ENCODE peak calls at places on chromosomes 1 and 21, in four cellular contexts. One of them, this sample, is unnamed.

GRCh38 chr1:2194319-2194897 is at the start of gene FAAP20:
- DNase-seq in HepG2: peak
- DNase-seq in K562: peak
- DNase-seq in GM12878: no peak
- DNase-seq in this sample: peak

GRCh38 chr1:2358651-2359640 is 32.4 kb downstream of the MORN1 start:
- DNase-seq in HepG2: no peak
- DNase-seq in GM12878: no peak
- DNase-seq in K562: no peak
- DNase-seq in this sample: no peak

GRCh38 chr1:2070800-2071530 is 20.8 kb downstream of the PRKCZ start:
- DNase-seq in GM12878: no peak
- DNase-seq in HepG2: no peak
- DNase-seq in K562: no peak
- DNase-seq in this sample: no peak

GRCh38 chr21:34202553-34203332 is 129.4 kb downstream of the MRPS6 start:
- DNase-seq in GM12878: no peak
- DNase-seq in HepG2: no peak
- DNase-seq in K562: no peak
- DNase-seq in this sample: peak

GRCh38 chr1:197391303-197392226 is 123.5 kb downstream of the CRB1 start:
- DNase-seq in GM12878: no peak
- DNase-seq in K562: peak
- DNase-seq in HepG2: no peak
- DNase-seq in this sample: no peak

GRCh38 chr1:239306426-239306825 is 79.9 kb upstream of the CHRM3 start:
- DNase-seq in HepG2: no peak
- DNase-seq in GM12878: no peak
- DNase-seq in K562: no peak
- DNase-seq in this sample: peak

GRCh38 chr1:30955448-30956015 is 47.0 kb upstream of the SDC3 start:
- DNase-seq in GM12878: no peak
- DNase-seq in HepG2: no peak
- DNase-seq in K562: no peak
- DNase-seq in this sample: no peak

GRCh38 chr1:58870298-58870676 is 86.4 kb upstream of the JUN start:
- DNase-seq in K562: no peak
- DNase-seq in HepG2: no peak
- DNase-seq in GM12878: no peak
- DNase-seq in this sample: no peak

GRCh38 chr1:29695809-29696208 is 459.5 kb downstream of the PTPRU start:
- DNase-seq in K562: no peak
- DNase-seq in GM12878: no peak
- DNase-seq in HepG2: no peak
- DNase-seq in this sample: no peak

GRCh38 chr1:114482585-114482984 is 28.4 kb downstream of the TRIM33 start:
- DNase-seq in K562: no peak
- DNase-seq in GM12878: no peak
- DNase-seq in HepG2: no peak
- DNase-seq in this sample: no peak

GRCh38 chr1:99685516-99686180 is 39.7 kb downstream of the PALMD start:
- DNase-seq in HepG2: peak
- DNase-seq in K562: peak
- DNase-seq in GM12878: peak
- DNase-seq in this sample: peak

GRCh38 chr1:203644661-203645510 is 18.3 kb downstream of the ATP2B4 start:
- DNase-seq in GM12878: no peak
- DNase-seq in K562: no peak
- DNase-seq in HepG2: no peak
- DNase-seq in this sample: no peak

GRCh38 chr1:32874860-32875793 is 4.4 kb upstream of the FNDC5 start:
- DNase-seq in HepG2: no peak
- DNase-seq in GM12878: no peak
- DNase-seq in K562: no peak
- DNase-seq in this sample: no peak

GRCh38 chr21:31182231-31183129 is 144.2 kb upstream of the KRTAP19-8 start:
- DNase-seq in K562: no peak
- DNase-seq in HepG2: no peak
- DNase-seq in GM12878: no peak
- DNase-seq in this sample: no peak

GRCh38 chr1:221188531-221188930 is 309.3 kb downstream of the HLX start:
- DNase-seq in GM12878: no peak
- DNase-seq in HepG2: no peak
- DNase-seq in K562: no peak
- DNase-seq in this sample: no peak

GRCh38 chr1:194367121-194367520 is 1180.7 kb upstream of the B3GALT2 start:
- DNase-seq in K562: no peak
- DNase-seq in HepG2: no peak
- DNase-seq in GM12878: no peak
- DNase-seq in this sample: no peak

GRCh38 chr1:145823565-145824498 is at the start of the genes POLR3C and RNF115:
- DNase-seq in K562: peak
- DNase-seq in HepG2: peak
- DNase-seq in GM12878: peak
- DNase-seq in this sample: peak
- TF ChIP-seq POLR2AphosphoS5 in K562: peak
- TF ChIP-seq POLR2AphosphoS5 in HepG2: peak
- TF ChIP-seq POLR2AphosphoS5 in GM12878: peak
- TF ChIP-seq POLR2AphosphoS5 in this sample: peak

GRCh38 chr1:96238426-96238825 is 483.2 kb upstream of the PTBP2 start:
- DNase-seq in HepG2: no peak
- DNase-seq in K562: no peak
- DNase-seq in GM12878: no peak
- DNase-seq in this sample: no peak

GRCh38 chr1:96233422-96233821 is 488.2 kb upstream of the PTBP2 start:
- DNase-seq in K562: no peak
- DNase-seq in GM12878: no peak
- DNase-seq in HepG2: no peak
- DNase-seq in this sample: no peak

GRCh38 chr1:96236156-96236739 is 485.3 kb upstream of the PTBP2 start:
- DNase-seq in HepG2: peak
- DNase-seq in GM12878: no peak
- DNase-seq in K562: peak
- DNase-seq in this sample: peak

GRCh38 chr1:96234299-96234698 is 487.3 kb upstream of the PTBP2 start:
- DNase-seq in GM12878: no peak
- DNase-seq in K562: no peak
- DNase-seq in HepG2: peak
- DNase-seq in this sample: no peak
- TF ChIP-seq NFIC in GM12878: no peak
- TF ChIP-seq NFIC in K562: no peak
- TF ChIP-seq NFIC in HepG2: no peak
- TF ChIP-seq NFIC in this sample: no peak

GRCh38 chr21:15706686-15707085 is 23.1 kb upstream of the USP25 start:
- DNase-seq in K562: peak
- DNase-seq in GM12878: no peak
- DNase-seq in HepG2: no peak
- DNase-seq in this sample: no peak
- TF ChIP-seq POLR2AphosphoS5 in K562: no peak
- TF ChIP-seq POLR2AphosphoS5 in GM12878: no peak
- TF ChIP-seq POLR2AphosphoS5 in HepG2: no peak
- TF ChIP-seq POLR2AphosphoS5 in this sample: no peak

GRCh38 chr1:77948841-77949424 is 29.9 kb downstream of the FUBP1 start:
- DNase-seq in HepG2: peak
- DNase-seq in K562: no peak
- DNase-seq in GM12878: no peak
- DNase-seq in this sample: peak
- TF ChIP-seq NFIC in HepG2: no peak
- TF ChIP-seq NFIC in K562: no peak
- TF ChIP-seq NFIC in GM12878: no peak
- TF ChIP-seq NFIC in this sample: no peak